ENCODE peak calls at places on chromosomes 4 and X, in five cellular contexts. T is HCEC 1CT, V is AG09309, E is mesothelial cell of epicardium, D is SK-MEL-5. O is an unnamed sample.

GRCh38 chrX:103367502-103367901 is 8.8 kb upstream of the BEX3 start:
- DNase-seq in D (no peak), T (peak; percentile 40), E (no peak), V (no peak), O (no peak)

GRCh38 chr4:29326816-29327215 is 1393.4 kb upstream of the PCDH7 start:
- DNase-seq in E (no peak), T (no peak), D (no peak), V (no peak), O (no peak)

GRCh38 chrX:150495496-150495895 is 72.9 kb upstream of the MTM1 start:
- DNase-seq in D (no peak), T (no peak), E (no peak), V (no peak), O (no peak)

GRCh38 chr4:158571736-158572135 is 50.1 kb downstream of the RXFP1 start:
- DNase-seq in D (no peak), T (no peak), V (no peak), E (no peak), O (no peak)

GRCh38 chrX:7996414-7996813 is 69.2 kb upstream of the PNPLA4 start:
- DNase-seq in V (no peak), T (no peak), D (peak; percentile 50), E (no peak), O (peak; percentile 39)

GRCh38 chrX:25337841-25338240 is 322.1 kb upstream of the ARX start:
- DNase-seq in T (no peak), V (no peak), D (no peak), E (no peak), O (no peak)

GRCh38 chr4:39933689-39934590 is 43.8 kb downstream of the PDS5A start:
- DNase-seq in V (peak; percentile 18), T (no peak), D (peak; percentile 20), E (no peak), O (peak; percentile 63)

GRCh38 chr4:147984065-147984777 is 252.3 kb downstream of the ARHGAP10 start:
- DNase-seq in V (no peak), D (peak; percentile 57), E (no peak), T (peak; percentile 13), O (peak; percentile 53)

GRCh38 chr4:184472540-184473264 is 1.6 kb downstream of the IRF2 start:
- DNase-seq in T (peak; percentile 34), E (peak; percentile 77), D (peak; percentile 53), V (no peak), O (peak; percentile 65)

GRCh38 chr4:14871676-14872430 is 130.4 kb upstream of the CPEB2 start:
- DNase-seq in T (peak; percentile 30), V (no peak), E (no peak), D (peak; percentile 67), O (no peak)

GRCh38 chr4:181661090-181661489 is 582.1 kb upstream of the TENM3 start:
- DNase-seq in D (peak; percentile 58), V (peak; percentile 56), T (peak; percentile 80), E (no peak), O (peak; percentile 90)

GRCh38 chr4:24067781-24068193 is 177.9 kb upstream of the PPARGC1A start:
- DNase-seq in T (peak; percentile 54), D (peak; percentile 26), V (no peak), E (no peak), O (peak; percentile 71)

GRCh38 chr4:86759298-86759697 is 89.9 kb downstream of the SLC10A6 start:
- DNase-seq in D (no peak), T (no peak), V (no peak), E (no peak), O (no peak)

GRCh38 chr4:15653430-15653829 is 1.7 kb downstream of the FBXL5 start:
- DNase-seq in T (no peak), E (no peak), D (no peak), V (no peak), O (no peak)

GRCh38 chrX:20409991-20410390 is 143.3 kb upstream of the RPS6KA3 start:
- DNase-seq in V (no peak), T (no peak), E (no peak), D (no peak), O (no peak)

GRCh38 chr4:37008199-37008598 is 236.3 kb upstream of the NWD2 start:
- DNase-seq in D (peak; percentile 15), V (no peak), T (no peak), E (no peak), O (peak; percentile 6)

GRCh38 chr4:38082424-38083374 is 122.5 kb downstream of the PTTG2 start:
- DNase-seq in D (no peak), E (no peak), T (peak; percentile 90), V (no peak), O (peak; percentile 70)

GRCh38 chr4:110064295-110064694 is 134.1 kb downstream of the ELOVL6 start:
- DNase-seq in V (no peak), E (no peak), T (no peak), D (no peak), O (no peak)

GRCh38 chrX:12949205-12949926 is 25.5 kb upstream of the TMSB4X start:
- DNase-seq in E (no peak), V (peak; percentile 51), D (no peak), T (peak; percentile 9), O (peak; percentile 82)

GRCh38 chr4:160286051-160286450 is 1183.2 kb downstream of the RAPGEF2 start:
- DNase-seq in V (no peak), T (no peak), D (no peak), E (no peak), O (no peak)

GRCh38 chr4:19010766-19011165 is 989.2 kb upstream of the LCORL start:
- DNase-seq in D (no peak), V (no peak), T (no peak), E (no peak), O (no peak)

GRCh38 chr4:77994194-77994721 is 62.9 kb upstream of the FRAS1 start:
- DNase-seq in E (peak; percentile 58), T (peak; percentile 39), D (peak; percentile 64), V (peak; percentile 13), O (peak; percentile 79)

GRCh38 chrX:71393919-71394318 is 27.8 kb downstream of the TAF1 start:
- DNase-seq in T (no peak), E (no peak), V (no peak), D (no peak), O (no peak)

GRCh38 chrX:46446727-46447378 is 98.4 kb downstream of the ZNF674 start:
- DNase-seq in V (peak; percentile 17), D (peak; percentile 77), E (peak; percentile 73), T (peak; percentile 71), O (peak; percentile 48)

GRCh38 chrX:46759645-46759974 is 692 bp upstream of the SLC9A7 start:
- DNase-seq in D (no peak), T (no peak), E (no peak), V (no peak), O (peak; percentile 44)

O was measured in iris pigment epithelial cell.